ENCODE peak calls at places on chromosome 15, in six cellular contexts. C is BE2C; O is effector memory CD4-positive, alpha-beta T cell; P is OCI-LY7; U is foreskin fibroblast; A is WERI-Rb-1. H is an unnamed sample.

GRCh38 chr15:70799667-70800450 is 36.5 kb upstream of the UACA start:
- DNase-seq in C (no peak), O (no peak), P (no peak), U (peak; percentile 97), A (no peak), H (no peak)

GRCh38 chr15:90664650-90665287 is 52.4 kb upstream of the BLM start:
- DNase-seq in C (no peak), O (no peak), P (no peak), U (peak; percentile 68), A (peak; percentile 34), H (peak; percentile 76)

GRCh38 chr15:32981536-32981935 is 213.0 kb downstream of the FMN1 start:
- DNase-seq in C (no peak), O (no peak), P (no peak), U (peak; percentile 60), A (no peak), H (no peak)

GRCh38 chr15:48866141-48866563 is 11.8 kb upstream of the EID1 start:
- DNase-seq in C (no peak), O (no peak), P (no peak), U (peak; percentile 61), A (no peak), H (no peak)

GRCh38 chr15:98699591-98700424 is 51.5 kb downstream of the IGF1R start:
- DNase-seq in C (no peak), O (no peak), P (no peak), U (no peak), A (no peak), H (no peak)

GRCh38 chr15:28086175-28086703 is 12.9 kb downstream of the OCA2 start:
- DNase-seq in C (peak; percentile 69), O (no peak), P (peak; percentile 72), U (peak; percentile 75), A (peak; percentile 69), H (peak; percentile 72)

GRCh38 chr15:33292718-33293307 is 18.0 kb upstream of the RYR3 start:
- DNase-seq in C (peak; percentile 72), O (no peak), P (peak; percentile 78), U (peak; percentile 77), A (peak; percentile 76), H (peak; percentile 70)

GRCh38 chr15:41746802-41747201 is 27.5 kb upstream of the MAPKBP1 start:
- DNase-seq in C (no peak), O (no peak), P (no peak), U (peak; percentile 11), A (no peak), H (no peak)

GRCh38 chr15:65132841-65133549 is 613 bp downstream of the PDCD7 start:
- DNase-seq in C (peak; percentile 58), O (peak; percentile 0), P (peak; percentile 68), U (peak; percentile 74), A (peak; percentile 20), H (peak; percentile 69)

GRCh38 chr15:37765809-37766208 is 168.6 kb upstream of the TMCO5A start:
- DNase-seq in C (no peak), O (no peak), P (peak; percentile 10), U (peak; percentile 49), A (no peak), H (peak; percentile 9)

GRCh38 chr15:57345584-57345983 is 30.7 kb upstream of the CGNL1 start:
- DNase-seq in C (no peak), O (no peak), P (no peak), U (no peak), A (peak; percentile 77), H (no peak)

GRCh38 chr15:66212471-66212870 is 41.1 kb downstream of the MEGF11 start:
- DNase-seq in C (peak; percentile 72), O (no peak), P (no peak), U (no peak), A (no peak), H (no peak)

GRCh38 chr15:34078900-34079299 is 22.8 kb downstream of the EMC7 start:
- DNase-seq in C (no peak), O (no peak), P (no peak), U (no peak), A (no peak), H (no peak)

GRCh38 chr15:67563961-67564570 is 21.6 kb downstream of the MAP2K5 start:
- DNase-seq in C (no peak), O (no peak), P (no peak), U (no peak), A (no peak), H (peak; percentile 23)

GRCh38 chr15:96344120-96344705 is 13.7 kb downstream of the NR2F2 start:
- DNase-seq in C (no peak), O (no peak), P (no peak), U (no peak), A (no peak), H (no peak)

GRCh38 chr15:96342611-96343528 is 12.4 kb downstream of the NR2F2 start:
- DNase-seq in C (no peak), O (no peak), P (no peak), U (no peak), A (no peak), H (no peak)

GRCh38 chr15:96344706-96345559 is 14.4 kb downstream of the NR2F2 start:
- DNase-seq in C (no peak), O (no peak), P (no peak), U (no peak), A (no peak), H (no peak)

GRCh38 chr15:96342143-96342466 is 11.6 kb downstream of the NR2F2 start:
- DNase-seq in C (no peak), O (no peak), P (no peak), U (no peak), A (no peak), H (no peak)

GRCh38 chr15:96343529-96344072 is 13.1 kb downstream of the NR2F2 start:
- DNase-seq in C (no peak), O (no peak), P (no peak), U (no peak), A (no peak), H (no peak)
- H3K4me3 ChIP-seq in C (no peak overlapping the region), O (no peak overlapping the region), P (no peak overlapping the region), U (no peak overlapping the region), A (no peak overlapping the region), H (no peak overlapping the region)

GRCh38 chr15:99953886-99954285 is 220.6 kb upstream of the LYSMD4 start:
- DNase-seq in C (no peak), O (no peak), P (no peak), U (no peak), A (no peak), H (no peak)
- H3K4me3 ChIP-seq in C (no peak overlapping the region), O (no peak overlapping the region), P (no peak overlapping the region), U (no peak overlapping the region), A (no peak overlapping the region), H (no peak overlapping the region)

GRCh38 chr15:74857082-74857655 is 14.2 kb upstream of the ULK3 start:
- DNase-seq in C (peak; percentile 42), O (no peak), P (peak; percentile 52), U (no peak), A (no peak), H (peak; percentile 91)

GRCh38 chr15:74855857-74856256 is 12.9 kb upstream of the ULK3 start:
- DNase-seq in C (no peak), O (no peak), P (no peak), U (peak; percentile 34), A (no peak), H (no peak)

GRCh38 chr15:74857671-74858365 is 14.9 kb upstream of the ULK3 start:
- DNase-seq in C (no peak), O (no peak), P (no peak), U (no peak), A (no peak), H (peak; percentile 62)

GRCh38 chr15:74858366-74858735 is 14.8 kb downstream of the SCAMP2 start:
- DNase-seq in C (no peak), O (no peak), P (no peak), U (no peak), A (no peak), H (no peak)

GRCh38 chr15:74856537-74856936 is 13.6 kb upstream of the ULK3 start:
- DNase-seq in C (no peak), O (no peak), P (no peak), U (no peak), A (no peak), H (no peak)
- H3K4me3 ChIP-seq in C (no peak overlapping the region), O (no peak overlapping the region), P (no peak overlapping the region), U (no peak overlapping the region), A (no peak overlapping the region), H (no peak overlapping the region)

DNA sequence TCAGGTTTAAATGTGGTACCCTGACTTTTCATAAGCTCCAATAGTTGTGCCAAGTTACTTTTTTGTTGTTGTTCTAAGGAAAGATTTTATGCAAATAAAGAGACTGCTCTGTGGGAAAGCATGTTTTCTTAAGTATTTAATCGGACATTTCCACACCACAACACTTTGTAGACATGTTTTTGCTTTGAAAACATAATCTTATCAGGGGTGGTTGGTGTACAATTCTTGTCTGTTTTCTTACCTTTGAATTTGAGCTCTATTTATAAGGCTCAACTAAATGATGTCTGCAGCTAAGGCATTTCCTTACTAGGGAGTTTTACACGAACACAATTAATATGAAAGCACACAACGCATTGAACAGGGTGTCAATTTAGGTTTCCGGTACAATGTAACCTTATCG is 81.5 kb upstream of the CDIN1 start:
- DNase-seq in C (no peak), O (no peak), P (no peak), U (no peak), A (no peak), H (peak; percentile 4)
- H3K4me3 ChIP-seq in C (no peak overlapping the region), O (no peak overlapping the region), P (no peak overlapping the region), U (no peak overlapping the region), A (no peak overlapping the region), H (no peak overlapping the region)

GRCh38 chr15:101676965-101677364 is 24.8 kb upstream of the TM2D3 start:
- DNase-seq in C (no peak), O (no peak), P (no peak), U (peak; percentile 77), A (peak; percentile 66), H (no peak)

GRCh38 chr15:101679861-101680260 is 27.7 kb upstream of the TM2D3 start:
- DNase-seq in C (no peak), O (no peak), P (no peak), U (no peak), A (no peak), H (no peak)

GRCh38 chr15:101672298-101672697 is 20.1 kb upstream of the TM2D3 start:
- DNase-seq in C (no peak), O (no peak), P (no peak), U (no peak), A (no peak), H (no peak)

GRCh38 chr15:101675015-101675414 is 22.8 kb upstream of the TM2D3 start:
- DNase-seq in C (no peak), O (no peak), P (no peak), U (peak; percentile 90), A (no peak), H (peak; percentile 26)

GRCh38 chr15:101675796-101676582 is 23.8 kb upstream of the TM2D3 start:
- DNase-seq in C (no peak), O (no peak), P (no peak), U (peak; percentile 83), A (no peak), H (peak; percentile 71)
- H3K4me3 ChIP-seq in C (no peak overlapping the region), O (no peak overlapping the region), P (no peak overlapping the region), U (no peak overlapping the region), A (no peak overlapping the region), H (peak overlapping the region; percentile 43)

H was measured in GM12865.